ENCODE peak calls at places on chromosome 7, in five cellular contexts. One of them, this sample, is unnamed.

GRCh38 chr7:151405056-151405455 is 4.8 kb downstream of the WDR86 start:
- DNase-seq in GM23338: no peak
- DNase-seq in K562: no peak
- DNase-seq in A549: no peak
- DNase-seq in HepG2: no peak
- DNase-seq in this sample: no peak

GRCh38 chr7:149495785-149496641 is 1.6 kb downstream of the ZNF746 start:
- DNase-seq in GM23338: no peak
- DNase-seq in A549: no peak
- DNase-seq in K562: peak
- DNase-seq in HepG2: peak
- DNase-seq in this sample: no peak

GRCh38 chr7:94243312-94243711 is 151.4 kb upstream of the COL1A2 start:
- DNase-seq in A549: no peak
- DNase-seq in HepG2: no peak
- DNase-seq in GM23338: peak
- DNase-seq in K562: no peak
- DNase-seq in this sample: no peak

GRCh38 chr7:15848362-15848761 is 161.9 kb upstream of the MEOX2 start:
- DNase-seq in HepG2: no peak
- DNase-seq in K562: no peak
- DNase-seq in GM23338: no peak
- DNase-seq in A549: no peak
- DNase-seq in this sample: no peak

GRCh38 chr7:44386139-44386913 is 60.9 kb upstream of the CAMK2B start:
- DNase-seq in A549: no peak
- DNase-seq in HepG2: no peak
- DNase-seq in K562: no peak
- DNase-seq in GM23338: no peak
- DNase-seq in this sample: no peak

GRCh38 chr7:131159961-131160361 is 167.7 kb upstream of the MKLN1 start:
- DNase-seq in A549: no peak
- DNase-seq in K562: no peak
- DNase-seq in HepG2: no peak
- DNase-seq in GM23338: no peak
- DNase-seq in this sample: no peak

GRCh38 chr7:36851382-36851781 is 127.1 kb upstream of the AOAH start:
- DNase-seq in GM23338: no peak
- DNase-seq in HepG2: no peak
- DNase-seq in A549: no peak
- DNase-seq in K562: no peak
- DNase-seq in this sample: no peak

GRCh38 chr7:140610204-140611165 is 30.1 kb downstream of the DENND2A start:
- DNase-seq in K562: no peak
- DNase-seq in HepG2: no peak
- DNase-seq in A549: no peak
- DNase-seq in GM23338: no peak
- DNase-seq in this sample: no peak

GRCh38 chr7:108001759-108002725 is 919 bp downstream of the LAMB1 start:
- DNase-seq in A549: no peak
- DNase-seq in K562: no peak
- DNase-seq in HepG2: no peak
- DNase-seq in GM23338: peak
- DNase-seq in this sample: no peak

GRCh38 chr7:155237730-155238129 is 59.9 kb upstream of the INSIG1 start:
- DNase-seq in A549: no peak
- DNase-seq in HepG2: no peak
- DNase-seq in GM23338: no peak
- DNase-seq in K562: no peak
- DNase-seq in this sample: no peak

GRCh38 chr7:129108583-129108982 is 35.9 kb upstream of the TSPAN33 start:
- DNase-seq in K562: no peak
- DNase-seq in GM23338: no peak
- DNase-seq in HepG2: no peak
- DNase-seq in A549: no peak
- DNase-seq in this sample: no peak

GRCh38 chr7:24828871-24829661 is 71.8 kb upstream of the GSDME start:
- DNase-seq in A549: no peak
- DNase-seq in K562: no peak
- DNase-seq in GM23338: no peak
- DNase-seq in HepG2: no peak
- DNase-seq in this sample: no peak

GRCh38 chr7:86970547-86970946 is 88.9 kb downstream of the ELAPOR2 start:
- DNase-seq in K562: no peak
- DNase-seq in A549: no peak
- DNase-seq in GM23338: no peak
- DNase-seq in HepG2: no peak
- DNase-seq in this sample: no peak

GRCh38 chr7:47247132-47247531 is 334.8 kb downstream of the TNS3 start:
- DNase-seq in A549: no peak
- DNase-seq in K562: no peak
- DNase-seq in GM23338: no peak
- DNase-seq in HepG2: no peak
- DNase-seq in this sample: no peak

GRCh38 chr7:133053321-133053891 is 28.5 kb downstream of the CHCHD3 start:
- DNase-seq in HepG2: no peak
- DNase-seq in GM23338: no peak
- DNase-seq in K562: no peak
- DNase-seq in A549: peak
- DNase-seq in this sample: no peak

GRCh38 chr7:106064836-106065559 is 47.1 kb downstream of the SYPL1 start:
- DNase-seq in K562: peak
- DNase-seq in A549: peak
- DNase-seq in HepG2: peak
- DNase-seq in GM23338: no peak
- DNase-seq in this sample: no peak

GRCh38 chr7:107836237-107837144 is 33.5 kb upstream of the SLC26A3 start:
- DNase-seq in A549: no peak
- DNase-seq in HepG2: no peak
- DNase-seq in K562: peak
- DNase-seq in GM23338: no peak
- DNase-seq in this sample: no peak

GRCh38 chr7:17302575-17303142 is 4.2 kb downstream of the AHR start:
- DNase-seq in HepG2: no peak
- DNase-seq in K562: no peak
- DNase-seq in A549: no peak
- DNase-seq in GM23338: peak
- DNase-seq in this sample: peak
- TF ChIP-seq JUNB in HepG2: no peak
- TF ChIP-seq JUNB in K562: no peak
- TF ChIP-seq JUNB in A549: no peak
- TF ChIP-seq JUNB in GM23338: no peak
- TF ChIP-seq JUNB in this sample: no peak

DNA sequence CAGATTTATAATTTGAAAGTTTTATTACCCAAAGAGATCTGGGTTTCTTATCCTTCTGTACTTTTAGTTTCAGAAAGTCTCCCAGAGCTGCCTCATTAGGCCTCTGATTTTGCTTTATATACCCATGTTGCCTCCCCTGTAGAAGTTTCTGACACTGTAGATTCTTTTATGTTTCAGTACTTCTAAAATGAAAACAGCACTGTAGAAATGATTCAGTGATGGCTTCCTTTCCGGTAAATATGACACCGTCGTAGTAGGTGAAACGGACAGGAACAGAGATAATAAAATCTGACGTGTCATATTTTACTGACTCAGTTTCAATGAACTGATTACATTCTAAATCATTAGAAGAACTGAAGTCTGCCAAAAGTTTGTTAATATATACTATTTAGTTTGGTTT is 272.7 kb downstream of the TWIST1 start:
- DNase-seq in A549: no peak
- DNase-seq in HepG2: no peak
- DNase-seq in K562: no peak
- DNase-seq in GM23338: no peak
- DNase-seq in this sample: no peak
- TF ChIP-seq JUNB in A549: no peak
- TF ChIP-seq JUNB in HepG2: no peak
- TF ChIP-seq JUNB in K562: no peak
- TF ChIP-seq JUNB in GM23338: no peak
- TF ChIP-seq JUNB in this sample: no peak

DNA sequence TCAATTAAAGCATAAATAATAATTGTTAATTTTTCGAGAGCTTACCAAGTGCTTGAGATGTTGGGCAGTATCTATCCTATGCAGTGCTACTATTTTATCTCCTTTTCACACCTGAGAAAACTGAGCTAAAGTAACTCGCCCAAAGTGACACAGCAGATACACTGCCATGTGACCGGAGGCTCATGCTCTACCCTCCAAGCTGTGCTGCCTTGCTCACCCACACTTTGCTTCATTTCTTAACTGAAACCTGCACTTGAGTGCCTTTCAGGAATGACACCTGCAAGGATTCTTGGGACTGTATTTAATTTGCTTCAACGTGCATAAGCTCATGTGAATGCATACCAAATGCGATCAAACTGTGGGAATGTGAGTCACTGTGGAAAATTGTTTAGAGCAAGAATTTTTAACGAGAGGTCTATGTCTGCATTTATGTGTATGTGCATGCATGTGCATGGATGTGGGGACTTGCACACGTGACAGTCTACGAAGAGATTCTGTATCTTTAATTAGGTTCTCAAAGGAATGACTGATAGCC is 119.2 kb downstream of the ADCYAP1R1 start:
- DNase-seq in K562: no peak
- DNase-seq in A549: no peak
- DNase-seq in GM23338: no peak
- DNase-seq in HepG2: no peak
- DNase-seq in this sample: no peak
- TF ChIP-seq JUNB in K562: no peak
- TF ChIP-seq JUNB in A549: no peak
- TF ChIP-seq JUNB in GM23338: no peak
- TF ChIP-seq JUNB in HepG2: no peak
- TF ChIP-seq JUNB in this sample: no peak

GRCh38 chr7:80791509-80791929 is 127.3 kb downstream of the SEMA3C start:
- DNase-seq in K562: no peak
- DNase-seq in A549: no peak
- DNase-seq in GM23338: no peak
- DNase-seq in HepG2: no peak
- DNase-seq in this sample: no peak
- TF ChIP-seq JUNB in K562: no peak
- TF ChIP-seq JUNB in A549: no peak
- TF ChIP-seq JUNB in GM23338: no peak
- TF ChIP-seq JUNB in HepG2: no peak
- TF ChIP-seq JUNB in this sample: no peak